ENCODE peak calls at places on chromosomes 13 and 19, in ten cellular contexts. Z, F, B, T, S, M, E, L, J and H are unnamed samples.
A peak's percentile ranks its signal among the peaks of the same experiment; 100 is the strongest.

GRCh38 chr19:42249769-42250168 is 5.2 kb downstream of the ERF start:
- DNase-seq in E (no peak), J (no peak), M (no peak), B (no peak), Z (no peak), L (no peak), T (no peak), F (no peak), S (no peak), H (no peak)

GRCh38 chr13:74868044-74868443 is 613.9 kb downstream of the TBC1D4 start:
- DNase-seq in E (no peak), M (no peak), B (no peak), L (no peak), T (no peak), J (no peak), Z (no peak), F (no peak), S (no peak), H (no peak)

GRCh38 chr19:20164456-20164855 is 2.6 kb upstream of the ZNF486 start:
- DNase-seq in E (no peak), T (no peak), J (no peak), Z (no peak), F (no peak), L (no peak), M (no peak), B (no peak), S (no peak), H (no peak)

GRCh38 chr19:33514885-33515485 is 6.6 kb downstream of the PEPD start:
- DNase-seq in E (no peak), B (peak; percentile 17), S (peak; percentile 78), J (peak; percentile 55), L (no peak), T (no peak), F (peak; percentile 49), Z (no peak), M (peak; percentile 89), H (peak; percentile 54)

GRCh38 chr13:49733181-49733951 is 42.1 kb upstream of the EBPL start:
- DNase-seq in S (no peak), T (no peak), J (no peak), M (no peak), Z (no peak), B (no peak), E (no peak), L (no peak), F (no peak), H (no peak)

GRCh38 chr13:97810152-97810551 is 143.3 kb upstream of the IPO5 start:
- DNase-seq in L (peak; percentile 7), T (no peak), F (no peak), Z (no peak), J (no peak), B (peak; percentile 11), E (no peak), M (no peak), S (no peak), H (no peak)

GRCh38 chr13:91630916-91631315 is 232.5 kb downstream of the GPC5 start:
- DNase-seq in T (no peak), Z (no peak), F (no peak), B (no peak), M (no peak), E (no peak), L (no peak), S (no peak), J (no peak), H (no peak)

GRCh38 chr19:41691268-41691970 is 3.3 kb upstream of the CEACAM7 start:
- DNase-seq in F (peak; percentile 62), T (peak; percentile 76), Z (peak; percentile 58), E (no peak), L (no peak), B (no peak), J (no peak), S (no peak), M (peak; percentile 68), H (no peak)

GRCh38 chr19:14536926-14537692 is 7.7 kb downstream of the TECR start:
- DNase-seq in L (peak; percentile 88), Z (peak; percentile 95), F (peak; percentile 90), S (no peak), M (peak; percentile 90), E (peak; percentile 78), J (peak; percentile 67), T (peak; percentile 51), B (no peak), H (peak; percentile 71)

GRCh38 chr13:19860884-19861655 is 2.4 kb downstream of the ZMYM5 start:
- DNase-seq in M (no peak), B (no peak), Z (no peak), F (no peak), L (peak; percentile 80), J (no peak), E (no peak), S (no peak), T (no peak), H (no peak)

GRCh38 chr13:38166121-38166520 is 183.5 kb upstream of the UFM1 start:
- DNase-seq in M (no peak), E (no peak), S (no peak), T (no peak), F (no peak), L (no peak), Z (no peak), B (no peak), J (no peak), H (no peak)

GRCh38 chr13:30908416-30908980 is 2.4 kb downstream of the MEDAG start:
- DNase-seq in S (no peak), F (no peak), B (peak; percentile 55), M (no peak), E (no peak), J (peak; percentile 76), L (no peak), Z (no peak), T (no peak), H (no peak)

GRCh38 chr13:28494861-28495585 is at the start of gene FLT1:
- DNase-seq in Z (peak; percentile 12), J (peak; percentile 78), M (peak; percentile 88), E (no peak), F (no peak), B (no peak), S (no peak), T (no peak), L (no peak), H (no peak)
- TF ChIP-seq POLR2A in Z (no peak), J (peak; percentile 93), M (no peak), E (no peak), F (no peak), B (peak; percentile 25), S (no peak), T (no peak), L (no peak), H (peak; percentile 54)

GRCh38 chr13:102798653-102799543 is at the start of the genes BIVM and POGLUT2:
- DNase-seq in B (peak; percentile 84), L (peak; percentile 87), E (peak; percentile 92), M (peak; percentile 98), T (peak; percentile 87), J (peak; percentile 94), Z (peak; percentile 89), S (peak; percentile 96), F (peak; percentile 91), H (peak; percentile 100)
- TF ChIP-seq POLR2A in B (no peak), L (peak; percentile 25), E (no peak), M (no peak), T (peak; percentile 40), J (peak; percentile 56), Z (peak; percentile 55), S (no peak), F (no peak), H (peak; percentile 55)

GRCh38 chr19:18090545-18091216 is 3.9 kb upstream of the IL12RB1 start:
- DNase-seq in S (no peak), M (no peak), J (no peak), L (no peak), F (no peak), T (no peak), E (no peak), B (no peak), Z (no peak), H (peak; percentile 62)

GRCh38 chr19:18093439-18094161 is 4.0 kb upstream of the MAST3 start:
- DNase-seq in J (no peak), Z (peak; percentile 85), S (no peak), E (no peak), B (no peak), F (no peak), L (peak; percentile 64), M (no peak), T (peak; percentile 52), H (peak; percentile 79)

GRCh38 chr19:18086590-18087138 is at the start of gene IL12RB1:
- DNase-seq in S (no peak), J (no peak), E (no peak), F (peak; percentile 47), B (no peak), T (no peak), M (no peak), L (no peak), Z (no peak), H (no peak)

GRCh38 chr19:18089726-18090125 is 3.0 kb upstream of the IL12RB1 start:
- DNase-seq in L (no peak), E (no peak), F (no peak), S (no peak), B (no peak), T (no peak), M (no peak), Z (no peak), J (no peak), H (no peak)

GRCh38 chr19:18091217-18091608 is 4.5 kb upstream of the IL12RB1 start:
- DNase-seq in M (peak; percentile 91), T (no peak), F (peak; percentile 78), J (peak; percentile 67), S (peak; percentile 78), B (peak; percentile 53), E (no peak), L (no peak), Z (peak; percentile 56), H (no peak)
- TF ChIP-seq POLR2A in M (no peak), T (no peak), F (peak; percentile 34), J (no peak), S (no peak), B (no peak), E (no peak), L (no peak), Z (peak; percentile 39), H (no peak)

GRCh38 chr13:78827471-78827870 is 168.5 kb upstream of the OBI1 start:
- DNase-seq in J (no peak), B (no peak), E (no peak), M (no peak), F (no peak), Z (no peak), T (no peak), L (no peak), S (no peak), H (no peak)
- TF ChIP-seq POLR2A in J (no peak), B (no peak), E (no peak), M (no peak), F (no peak), Z (no peak), T (no peak), L (no peak), S (no peak), H (no peak)